ENCODE peak calls at places on chromosome 11, in six cellular contexts. D is aorta; P is A673; E is thoracic aorta; X is activated CD4-positive, CD25-positive, alpha-beta regulatory T cell treated with anti-CD3 and anti-CD28 coated beads, Interleukin-2, amount 50 U/mL, for 72 hours; Z is glomerular endothelial cell. Q is an unnamed sample.

GRCh38 chr11:111776398-111777093 is 10.4 kb upstream of the PPP2R1B start:
- DNase-seq in D (no peak), Z (no peak), P (no peak), X (no peak), E (no peak), Q (no peak)

GRCh38 chr11:73258104-73258684 is 13.9 kb upstream of the P2RY6 start:
- DNase-seq in X (peak; percentile 12), P (no peak), Z (no peak), E (no peak), D (peak; percentile 49), Q (no peak)

GRCh38 chr11:70502677-70503076 is 104.3 kb downstream of the CTTN start:
- DNase-seq in D (peak; percentile 41), P (no peak), Z (no peak), E (no peak), X (no peak), Q (no peak)

GRCh38 chr11:200224-201003 is 6.8 kb downstream of the BET1L start:
- DNase-seq in E (no peak), X (peak; percentile 14), P (no peak), Z (no peak), D (peak; percentile 67), Q (no peak)

GRCh38 chr11:111429066-111429506 is 50.0 kb upstream of the POU2AF1 start:
- DNase-seq in Z (no peak), E (no peak), P (peak; percentile 90), X (peak; percentile 66), D (no peak), Q (no peak)

GRCh38 chr11:20388096-20389055 is 860 bp downstream of the PRMT3 start:
- DNase-seq in E (no peak), X (no peak), P (peak; percentile 21), D (peak; percentile 83), Z (no peak), Q (no peak)

GRCh38 chr11:34267440-34267839 is 90.4 kb downstream of the ABTB2 start:
- DNase-seq in D (no peak), P (no peak), E (no peak), Z (no peak), X (no peak), Q (no peak)

GRCh38 chr11:114001416-114001815 is 26.5 kb downstream of the HTR3A start:
- DNase-seq in E (no peak), Z (no peak), P (peak; percentile 27), X (no peak), D (no peak), Q (no peak)

GRCh38 chr11:43517518-43517917 is 158.8 kb downstream of the TTC17 start:
- DNase-seq in P (no peak), D (no peak), E (no peak), X (no peak), Z (no peak), Q (no peak)

GRCh38 chr11:71321433-71322191 is 69.2 kb upstream of the SHANK2 start:
- DNase-seq in X (no peak), D (peak; percentile 33), E (no peak), Z (no peak), P (no peak), Q (no peak)

GRCh38 chr11:112225753-112226061 is 521 bp upstream of the PTS start:
- DNase-seq in D (peak; percentile 92), E (peak; percentile 46), Z (no peak), X (no peak), P (no peak), Q (no peak)

GRCh38 chr11:1060885-1061616 is 13.6 kb upstream of the MUC2 start:
- DNase-seq in X (no peak), E (no peak), D (no peak), Z (no peak), P (peak; percentile 37), Q (no peak)

GRCh38 chr11:124301482-124301881 is 12.3 kb downstream of the OR8D1 start:
- DNase-seq in X (no peak), P (peak; percentile 28), Z (no peak), E (no peak), D (no peak), Q (no peak)

GRCh38 chr11:37532271-37532670 is 934.2 kb upstream of the RAG2 start:
- DNase-seq in P (peak; percentile 22), E (no peak), Z (no peak), X (no peak), D (no peak), Q (no peak)

GRCh38 chr11:914204-914603 is 3.6 kb upstream of the CHID1 start:
- DNase-seq in D (no peak), P (no peak), E (no peak), X (no peak), Z (no peak), Q (no peak)

GRCh38 chr11:106156290-106156937 is 79.0 kb downstream of the AASDHPPT start:
- DNase-seq in D (no peak), Z (peak; percentile 25), X (no peak), P (peak; percentile 75), E (no peak), Q (no peak)

GRCh38 chr11:3167143-3168119 is 2.3 kb upstream of the OSBPL5 start:
- DNase-seq in E (no peak), Z (no peak), D (peak; percentile 57), X (no peak), P (no peak), Q (no peak)

GRCh38 chr11:1838426-1839131 is at the start of gene TNNI2:
- DNase-seq in P (no peak), Z (no peak), D (peak; percentile 76), X (no peak), E (no peak), Q (no peak)

GRCh38 chr11:46216040-46216764 is 61.3 kb upstream of the CREB3L1 start:
- DNase-seq in P (no peak), X (no peak), Z (no peak), E (no peak), D (no peak), Q (no peak)

GRCh38 chr11:12853652-12854296 is 155.3 kb upstream of the RASSF10 start:
- DNase-seq in P (no peak), E (no peak), Z (no peak), X (no peak), D (no peak), Q (no peak)

GRCh38 chr11:131511794-131512193 is 141.4 kb downstream of the NTM start:
- DNase-seq in Z (no peak), X (no peak), D (no peak), P (peak; percentile 15), E (no peak), Q (peak; percentile 34)

GRCh38 chr11:34629711-34630110 is 8.8 kb downstream of the EHF start:
- DNase-seq in X (no peak), E (no peak), D (no peak), P (no peak), Z (no peak), Q (no peak)

GRCh38 chr11:34585870-34586654 is 34.8 kb upstream of the EHF start:
- DNase-seq in X (no peak), E (no peak), D (no peak), Z (peak; percentile 36), P (peak; percentile 86), Q (no peak)

GRCh38 chr11:61533401-61533800 is 24.9 kb downstream of the LRRC10B start:
- DNase-seq in P (no peak), E (no peak), D (no peak), X (no peak), Z (no peak), Q (no peak)

Q was measured in progenitor cell of endocrine pancreas.